ENCODE peak calls at places on chromosomes 11 and 22, in six cellular contexts. T is tibial artery, C is fibroblast of the aortic adventitia, D is lower lobe of right lung, L is A549, N is epithelial cell of esophagus. P is an unnamed sample.

GRCh38 chr11:118007040-118007439 is 20.8 kb downstream of the IL10RA start:
- DNase-seq in D (no peak), C (no peak), N (no peak), L (no peak), T (no peak), P (no peak)

GRCh38 chr11:63908631-63909491 is 8.1 kb downstream of the RCOR2 start:
- DNase-seq in T (no peak), D (no peak), N (no peak), L (no peak), C (no peak), P (no peak)

GRCh38 chr11:11170352-11171084 is 182.5 kb downstream of the CSNK2A3 start:
- DNase-seq in N (no peak), T (no peak), L (no peak), C (no peak), D (no peak), P (no peak)

GRCh38 chr22:37933711-37934376 is 19.6 kb downstream of the C22orf23 start:
- DNase-seq in C (peak), T (peak), N (peak), D (peak), L (peak), P (peak)

GRCh38 chr22:47372596-47373385 is 610.3 kb downstream of the TBC1D22A start:
- DNase-seq in D (peak), C (no peak), N (no peak), L (no peak), T (no peak), P (no peak)

GRCh38 chr22:42156121-42156520 is 25.5 kb upstream of the CYP2D6 start:
- DNase-seq in C (no peak), D (no peak), N (peak), L (no peak), T (no peak), P (no peak)

GRCh38 chr11:45254070-45254469 is 32.1 kb downstream of the SYT13 start:
- DNase-seq in T (no peak), N (no peak), D (no peak), L (no peak), C (no peak), P (no peak)

GRCh38 chr11:34860034-34860433 is 56.1 kb downstream of the APIP start:
- DNase-seq in L (no peak), D (no peak), C (no peak), N (peak), T (no peak), P (no peak)

GRCh38 chr11:11016943-11017342 is 159.1 kb upstream of the ZBED5 start:
- DNase-seq in L (no peak), C (no peak), N (no peak), D (no peak), T (no peak), P (no peak)

GRCh38 chr22:22909605-22910271 is 22.1 kb downstream of the IGLL5 start:
- DNase-seq in L (no peak), N (no peak), C (no peak), D (no peak), T (no peak), P (no peak)

GRCh38 chr22:49738006-49738405 is 89.7 kb downstream of the BRD1 start:
- DNase-seq in T (no peak), D (no peak), N (no peak), L (no peak), C (no peak), P (no peak)

GRCh38 chr11:9565822-9566560 is 7.5 kb upstream of the WEE1 start:
- DNase-seq in D (no peak), T (peak), N (peak), C (peak), L (peak), P (peak)

GRCh38 chr22:35448552-35448922 is 48.6 kb downstream of the MCM5 start:
- DNase-seq in L (no peak), C (no peak), T (no peak), D (no peak), N (no peak), P (no peak)

GRCh38 chr11:68037481-68038225 is 1.2 kb upstream of the TCIRG1 start:
- DNase-seq in D (peak), C (no peak), N (no peak), L (no peak), T (no peak), P (no peak)

GRCh38 chr11:129699711-129700304 is 115.8 kb upstream of the TMEM45B start:
- DNase-seq in T (no peak), C (no peak), N (peak), L (no peak), D (no peak), P (no peak)

DNA sequence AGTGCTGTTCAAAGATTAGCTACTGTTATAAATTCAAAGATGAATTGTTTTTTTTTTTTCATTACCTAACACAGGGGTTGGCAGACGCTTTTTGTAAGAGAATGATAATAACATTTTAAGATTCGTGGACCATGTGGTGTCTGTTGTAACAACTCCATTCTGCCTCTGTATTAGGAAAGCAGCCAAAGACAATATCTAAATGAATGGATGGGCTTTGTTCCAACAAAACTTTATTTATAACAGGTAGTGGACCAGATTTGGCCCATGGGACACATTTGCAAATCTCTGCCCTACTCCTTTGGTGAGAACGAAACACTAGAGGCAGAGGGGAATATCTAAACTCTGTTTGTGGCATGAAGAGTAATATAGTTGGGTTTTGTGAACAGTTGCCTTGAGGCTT is 83.6 kb upstream of the BLID start:
- DNase-seq in C (peak), L (no peak), T (no peak), D (no peak), N (no peak), P (no peak)
- H3K4me3 ChIP-seq in C (no peak), L (no peak), T (no peak), D (no peak), N (no peak), P (no peak)

GRCh38 chr11:77776455-77776854 is 44.1 kb downstream of the RSF1 start:
- DNase-seq in L (peak), D (no peak), T (no peak), N (peak), C (peak), P (no peak)
- TF ChIP-seq CTCF in L (peak), D (peak), T (peak), N (peak), C (peak), P (no peak)

DNA sequence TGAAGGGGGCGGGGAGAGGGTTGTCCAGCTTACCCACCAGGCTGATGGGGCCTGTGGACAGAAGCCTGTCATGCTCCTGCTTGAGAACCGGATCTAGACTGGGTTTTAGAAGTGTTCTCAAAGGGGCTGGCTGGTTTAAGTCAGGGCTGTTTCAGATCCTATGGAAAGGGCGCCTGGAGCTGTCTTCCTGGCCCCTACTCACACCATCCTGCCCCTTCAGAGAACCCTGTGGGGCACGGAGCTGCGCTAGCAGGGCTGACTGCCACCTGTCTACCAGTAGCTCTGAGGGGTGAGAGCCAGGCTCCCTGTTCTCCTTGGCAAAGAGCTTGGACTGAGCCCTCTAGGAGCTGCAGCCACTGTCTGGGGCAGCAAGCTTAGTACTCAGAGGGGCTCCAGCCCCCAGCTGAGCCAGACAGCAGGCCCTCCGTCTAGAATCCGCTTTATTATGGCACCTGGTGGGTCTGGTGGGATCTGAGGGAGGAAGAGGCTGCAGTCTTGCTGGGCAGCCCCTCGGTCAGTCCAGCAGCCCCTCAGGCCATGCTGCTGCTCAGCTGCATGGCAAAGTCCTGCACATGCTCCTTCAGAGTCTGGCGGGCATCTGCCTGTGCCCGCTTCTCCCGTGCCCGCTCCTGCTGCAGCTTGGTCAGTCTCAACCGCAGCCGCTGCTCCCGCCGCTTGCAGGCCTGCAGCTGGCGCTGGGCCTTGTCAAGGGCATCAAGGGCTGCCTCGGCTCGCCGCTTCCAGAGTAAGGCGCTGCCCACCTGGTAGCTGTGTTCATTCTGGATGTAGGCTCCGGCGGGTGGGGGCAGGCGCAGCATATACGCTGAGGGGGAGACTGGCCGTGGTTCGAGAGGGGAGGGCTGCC is 2.3 kb downstream of the THAP7 start:
- DNase-seq in T (no peak), C (no peak), N (no peak), L (no peak), D (no peak), P (no peak)
- H3K4me3 ChIP-seq in T (no peak), C (no peak), N (no peak), L (no peak), D (peak), P (peak)

DNA sequence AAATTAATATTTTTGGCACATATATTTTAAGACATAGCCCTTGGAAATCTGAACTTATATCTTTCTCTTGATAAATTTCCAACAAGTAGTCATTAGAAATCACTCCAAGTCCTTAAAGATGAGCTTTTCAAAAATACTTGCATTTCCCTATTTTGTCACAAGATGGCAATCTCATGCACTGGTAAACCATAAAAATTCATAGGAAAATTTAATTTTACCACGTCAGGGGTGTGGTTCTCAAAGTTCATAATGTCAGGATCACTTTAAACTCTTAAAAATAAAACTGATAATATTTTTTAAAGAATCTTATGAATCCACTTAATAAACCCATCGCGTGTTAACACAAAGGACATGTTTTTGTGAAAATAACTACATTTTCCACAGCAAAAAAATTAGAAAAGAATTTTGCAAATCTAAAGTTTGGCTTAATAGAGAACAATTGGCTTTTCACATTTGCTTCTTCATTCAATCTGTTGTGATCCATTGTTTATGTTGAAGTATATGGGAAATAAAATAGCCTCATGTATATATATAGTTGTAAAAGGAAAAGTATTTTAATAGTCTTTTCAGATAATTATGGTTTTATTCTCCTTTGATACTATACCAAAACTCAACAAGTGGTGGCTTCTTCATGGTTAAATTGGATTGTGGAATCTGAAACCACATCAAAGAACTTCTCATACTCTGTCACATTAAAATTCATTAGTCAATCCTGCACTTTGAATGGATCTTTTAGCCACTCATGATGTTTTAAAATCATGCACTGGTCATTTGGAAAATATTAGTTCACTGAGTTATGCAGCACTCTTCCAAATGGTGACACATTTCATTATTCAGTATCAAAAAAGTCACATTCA is 169.1 kb downstream of the CADM1 start:
- DNase-seq in D (no peak), N (peak), L (peak), C (peak), T (no peak), P (no peak)
- TF ChIP-seq CTCF in D (peak), N (peak), L (peak), C (peak), T (peak), P (peak)

GRCh38 chr11:120068114-120068573 is 69.8 kb downstream of the TRIM29 start:
- DNase-seq in L (no peak), T (no peak), N (peak), D (no peak), C (no peak), P (peak)
- H3K4me3 ChIP-seq in L (no peak), T (no peak), N (no peak), D (no peak), C (no peak), P (no peak)

GRCh38 chr22:31199187-31199586 is 12.9 kb upstream of the LIMK2 start:
- DNase-seq in T (no peak), L (no peak), D (no peak), C (no peak), N (no peak), P (no peak)
- TF ChIP-seq CTCF in T (no peak), L (no peak), D (peak), C (no peak), N (peak), P (no peak)

GRCh38 chr11:8033312-8033715 is 46.2 kb downstream of the EIF3F start:
- DNase-seq in N (peak), L (peak), D (peak), T (peak), C (peak), P (peak)
- H3K4me3 ChIP-seq in N (no peak), L (no peak), D (no peak), T (no peak), C (no peak), P (no peak)

DNA sequence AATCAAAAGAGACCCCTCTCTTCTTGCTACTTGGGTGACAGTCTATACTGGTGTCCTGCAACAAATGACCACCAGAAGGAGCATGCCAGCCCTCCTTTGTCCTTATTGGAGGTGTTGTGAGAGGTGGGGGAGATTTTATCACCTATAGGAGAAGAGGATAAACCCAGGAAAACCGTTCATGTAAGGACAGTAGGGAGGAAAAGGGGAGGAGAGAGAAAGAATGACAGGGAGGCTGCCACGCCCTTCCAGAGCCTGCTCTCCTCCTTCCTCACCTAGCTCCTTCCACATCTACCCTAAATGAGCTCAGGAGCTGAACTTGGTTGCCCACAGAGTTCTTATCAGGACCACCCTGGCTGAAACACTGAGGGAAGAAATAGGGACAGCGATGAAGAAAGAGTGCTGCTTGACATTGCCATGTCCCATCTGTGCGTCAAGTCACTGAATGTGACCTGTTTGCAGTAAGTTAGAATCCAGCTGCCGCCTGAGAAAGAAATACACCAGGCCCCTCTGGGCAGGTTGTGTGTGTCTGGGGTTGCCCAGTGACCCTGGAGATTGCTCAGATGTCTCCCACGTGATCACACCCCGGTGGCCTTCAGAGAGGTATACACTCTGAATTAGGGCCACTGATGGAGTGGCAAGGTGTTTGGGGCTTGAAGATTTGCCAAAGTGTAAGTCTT is 40.4 kb upstream of the ETS1 start:
- DNase-seq in L (no peak), D (no peak), C (no peak), T (no peak), N (no peak), P (no peak)
- TF ChIP-seq CTCF in L (no peak), D (no peak), C (no peak), T (no peak), N (no peak), P (no peak)

GRCh38 chr11:13964771-13965074 is 2.2 kb downstream of the SPON1 start:
- DNase-seq in L (no peak), T (no peak), N (no peak), C (no peak), D (no peak), P (no peak)

GRCh38 chr11:13962562-13963168 is at the start of gene SPON1:
- DNase-seq in N (no peak), C (peak), T (no peak), L (no peak), D (peak), P (no peak)

GRCh38 chr11:13963169-13963948 is 836 bp downstream of the SPON1 start:
- DNase-seq in N (no peak), C (peak), T (no peak), L (no peak), D (peak), P (no peak)

GRCh38 chr11:13965337-13965736 is 2.8 kb downstream of the SPON1 start:
- DNase-seq in L (no peak), T (no peak), C (no peak), N (no peak), D (no peak), P (no peak)

GRCh38 chr11:13963949-13964770 is 1.6 kb downstream of the SPON1 start:
- DNase-seq in N (no peak), T (no peak), L (no peak), C (no peak), D (peak), P (no peak)
- H3K4me3 ChIP-seq in N (no peak), T (peak), L (no peak), C (no peak), D (peak), P (no peak)